ENCODE peak calls at places on chromosomes 5 and 9, in seven cellular contexts. J is tibial nerve, D is breast epithelium, F is NB4, V is right lobe of liver, Y is spleen, T is H54. E is an unnamed sample.
A peak's percentile ranks its signal among the peaks of the same experiment; 100 is the strongest.

GRCh38 chr5:1824109-1824821 is 23.1 kb downstream of the NDUFS6 start:
- DNase-seq in Y (peak; percentile 45), F (no peak), T (no peak), V (peak; percentile 42), D (no peak), J (no peak), E (no peak)

GRCh38 chr5:126433708-126434107 is 10.5 kb downstream of the GRAMD2B start:
- DNase-seq in D (no peak), F (no peak), J (no peak), V (no peak), Y (no peak), T (no peak), E (no peak)

GRCh38 chr5:169004551-169004950 is 296.4 kb downstream of the SLIT3 start:
- DNase-seq in F (no peak), D (no peak), Y (no peak), V (no peak), T (no peak), J (no peak), E (no peak)

GRCh38 chr5:4700082-4700481 is 440.0 kb upstream of the ADAMTS16 start:
- DNase-seq in T (peak; percentile 19), D (peak; percentile 65), J (peak; percentile 50), F (peak; percentile 67), Y (no peak), V (no peak), E (no peak)

GRCh38 chr5:43367909-43368648 is 44.1 kb downstream of the CCL28 start:
- DNase-seq in V (no peak), Y (no peak), F (peak; percentile 60), T (peak; percentile 21), D (no peak), J (no peak), E (no peak)

GRCh38 chr9:111662851-111663823 is 1.7 kb downstream of the GNG10 start:
- DNase-seq in Y (no peak), T (no peak), F (no peak), J (no peak), V (no peak), D (no peak), E (no peak)

GRCh38 chr9:124262596-124263045 is 4.9 kb downstream of the NEK6 start:
- DNase-seq in V (no peak), D (no peak), T (no peak), Y (no peak), J (no peak), F (no peak), E (no peak)

GRCh38 chr5:123344819-123345426 is 78.3 kb downstream of the CEP120 start:
- DNase-seq in D (no peak), F (peak; percentile 10), J (no peak), V (no peak), Y (no peak), T (no peak), E (no peak)

GRCh38 chr9:131411719-131412681 is 18.1 kb downstream of the PRRC2B start:
- DNase-seq in T (no peak), D (no peak), F (no peak), Y (peak; percentile 31), J (no peak), V (no peak), E (no peak)

GRCh38 chr5:169826618-169827017 is 153.7 kb downstream of the INSYN2B start:
- DNase-seq in F (peak; percentile 27), V (no peak), T (no peak), J (no peak), D (no peak), Y (no peak), E (no peak)

DNA sequence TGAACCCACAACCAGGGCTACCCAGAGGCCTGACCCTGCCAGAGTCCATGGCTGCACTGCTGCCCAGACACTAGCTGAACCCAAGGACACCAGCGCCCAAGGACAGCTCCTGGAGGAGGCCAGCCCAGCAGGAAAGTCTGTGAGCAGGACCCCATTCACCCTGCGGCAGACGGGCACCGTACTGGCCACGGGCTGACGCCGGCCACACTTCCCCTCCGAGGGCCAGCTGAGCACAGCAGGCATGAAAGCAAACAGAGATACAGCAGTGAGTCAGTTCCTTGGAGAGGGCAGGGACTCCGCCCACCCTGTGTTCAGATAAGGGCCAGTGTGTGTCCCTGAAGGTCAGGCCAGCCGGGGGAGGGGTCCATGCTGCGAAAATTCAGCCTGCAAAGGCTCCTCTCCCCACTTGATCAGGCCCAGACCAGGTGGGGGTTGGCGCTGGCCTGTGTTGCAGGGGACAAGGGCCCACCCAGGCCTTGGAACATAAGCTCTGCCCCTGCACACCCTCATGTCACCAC is 3.2 kb downstream of the RNF208 start:
- DNase-seq in F (peak; percentile 56), V (no peak), J (no peak), Y (no peak), T (peak; percentile 99), D (no peak), E (no peak)
- TF ChIP-seq POLR2A in F (no peak), V (no peak), J (no peak), Y (no peak), T (no peak), D (no peak), E (no peak)

GRCh38 chr9:89372230-89372816 is 54.0 kb downstream of the SECISBP2 start:
- DNase-seq in Y (peak; percentile 80), V (no peak), D (no peak), J (no peak), T (peak; percentile 37), F (peak; percentile 36), E (no peak)
- TF ChIP-seq POLR2A in Y (no peak), V (no peak), D (no peak), J (no peak), T (no peak), F (no peak), E (no peak)

GRCh38 chr9:14322211-14323082 is 8.5 kb upstream of the NFIB start:
- DNase-seq in D (peak; percentile 90), J (peak; percentile 86), Y (peak; percentile 92), T (peak; percentile 77), F (peak; percentile 97), V (peak; percentile 95), E (peak; percentile 56)
- TF ChIP-seq POLR2A in D (peak; percentile 19), J (peak; percentile 26), Y (no peak), T (no peak), F (no peak), V (peak; percentile 77), E (no peak)

GRCh38 chr5:139669681-139670368 is 21.7 kb downstream of the CXXC5 start:
- DNase-seq in F (peak; percentile 95), V (no peak), J (no peak), Y (peak; percentile 93), T (no peak), D (no peak), E (no peak)
- TF ChIP-seq POLR2A in F (no peak), V (no peak), J (no peak), Y (no peak), T (no peak), D (no peak), E (no peak)

E was measured in HCT116.